ENCODE peak calls at places on chromosomes 7 and 10, in four cellular contexts. Q is tibial artery; F is CD8-positive, alpha-beta T cell; Z is HCT116. V is an unnamed sample. For H3K4me1, the result is how much of the 10 kb centered on the place peaks cover.

GRCh38 chr7:69757990-69758430 is 159.7 kb downstream of the AUTS2 start:
- DNase-seq in Z (no peak), F (no peak), Q (no peak), V (no peak)

GRCh38 chr10:47141349-47141748 is 158.6 kb upstream of the GDF10 start:
- DNase-seq in Z (no peak), Q (no peak), F (no peak), V (no peak)

GRCh38 chr7:73983437-73984164 is 44.4 kb upstream of the ELN start:
- DNase-seq in Q (no peak), Z (no peak), F (no peak), V (no peak)

GRCh38 chr7:67823345-67823744 is 826.7 kb downstream of the TYW1 start:
- DNase-seq in F (no peak), Q (no peak), Z (no peak), V (no peak)

GRCh38 chr10:69214666-69215131 is 5.4 kb upstream of the HKDC1 start:
- DNase-seq in Q (no peak), Z (no peak), F (no peak), V (no peak)

GRCh38 chr7:120996983-120997334 is 8.4 kb downstream of the CPED1 start:
- DNase-seq in Z (no peak), Q (no peak), F (no peak), V (no peak)

GRCh38 chr10:58625070-58625469 is 112.4 kb downstream of the BICC1 start:
- DNase-seq in Z (no peak), Q (no peak), F (no peak), V (no peak)

GRCh38 chr10:97278491-97278989 is 13.9 kb downstream of the ARHGAP19 start:
- DNase-seq in F (no peak), Z (peak), Q (no peak), V (peak)

GRCh38 chr10:61897671-61898434 is 3.6 kb upstream of the ARID5B start:
- DNase-seq in Z (no peak), Q (peak), F (no peak), V (no peak)

GRCh38 chr7:139602143-139602722 is 78.7 kb downstream of the CLEC2L start:
- DNase-seq in F (no peak), Z (peak), Q (no peak), V (peak)

GRCh38 chr10:69639291-69640195 is 9.5 kb downstream of the FAM241B start:
- DNase-seq in Z (peak), Q (peak), F (peak), V (peak)

GRCh38 chr7:28112883-28113540 is 67.6 kb downstream of the JAZF1 start:
- DNase-seq in Q (peak), Z (no peak), F (no peak), V (no peak)

GRCh38 chr7:100677308-100678095 is 4.0 kb downstream of the GNB2 start:
- DNase-seq in Z (no peak), Q (no peak), F (no peak), V (no peak)
- H3K27ac ChIP-seq in Z (no peak), Q (no peak), F (no peak), V (no peak)

DNA sequence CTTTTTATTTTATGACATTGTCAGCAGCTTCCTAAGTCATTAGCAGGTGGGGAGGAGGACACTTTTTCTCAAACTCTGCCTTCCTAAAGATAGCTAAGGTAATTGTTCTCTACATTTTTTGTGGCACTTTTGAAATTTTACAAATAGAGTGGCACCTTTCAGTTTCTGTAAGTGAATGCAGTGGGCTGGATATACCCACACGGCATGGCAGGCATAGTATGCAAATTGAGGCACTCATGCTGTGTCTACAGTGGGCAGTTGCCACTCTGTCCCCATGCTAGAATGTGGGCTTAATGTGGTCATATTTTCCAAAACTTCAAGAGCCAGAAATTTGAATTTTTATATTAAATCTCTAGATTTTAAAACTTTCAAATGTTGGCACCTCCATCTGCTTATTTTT is 12.8 kb upstream of the SH3PXD2A start:
- DNase-seq in Q (no peak), Z (no peak), F (no peak), V (no peak)
- H3K4me3 ChIP-seq in Q (no peak), Z (no peak), F (no peak), V (no peak)

GRCh38 chr7:93293222-93293621 is 61.1 kb downstream of the VPS50 start:
- DNase-seq in Z (no peak), F (no peak), Q (no peak), V (no peak)
- H3K4me1 ChIP-seq in Z (under half), F (under half), Q (under half), V (under half)

GRCh38 chr10:63430091-63430998 is 35.4 kb downstream of the JMJD1C start:
- DNase-seq in Z (peak), F (no peak), Q (no peak), V (no peak)
- H3K27ac ChIP-seq in Z (no peak), F (no peak), Q (no peak), V (no peak)

GRCh38 chr10:22473044-22473443 is 127.7 kb downstream of the SPAG6 start:
- DNase-seq in Q (no peak), Z (no peak), F (no peak), V (no peak)
- H3K4me3 ChIP-seq in Q (no peak), Z (no peak), F (no peak), V (no peak)